ENCODE peak calls at places on chromosomes 12 and 14, in four cellular contexts. A is ACHN, K is Kasumi-1, R is neural crest cell. Y is an unnamed sample.

GRCh38 chr14:94337274-94337673 is 14.1 kb upstream of the SERPINA6 start:
- DNase-seq in A (peak; percentile 16), K (no peak), R (no peak), Y (no peak)

GRCh38 chr14:76891436-76891835 is 65.2 kb downstream of the LRRC74A start:
- DNase-seq in A (no peak), K (no peak), R (no peak), Y (no peak)

GRCh38 chr14:61598980-61599379 is 96.3 kb upstream of the HIF1A start:
- DNase-seq in A (no peak), K (no peak), R (no peak), Y (no peak)

GRCh38 chr14:35927727-35928126 is 101.6 kb downstream of the BRMS1L start:
- DNase-seq in A (no peak), K (no peak), R (no peak), Y (no peak)

GRCh38 chr14:70330596-70330995 is 28.9 kb downstream of the COX16 start:
- DNase-seq in A (no peak), K (no peak), R (no peak), Y (no peak)

GRCh38 chr12:91074068-91074819 is 16.4 kb upstream of the KERA start:
- DNase-seq in A (no peak), K (no peak), R (no peak), Y (no peak)

GRCh38 chr12:48300774-48301173 is 49.9 kb downstream of the ZNF641 start:
- DNase-seq in A (no peak), K (no peak), R (no peak), Y (no peak)

GRCh38 chr14:89630096-89630829 is 213.2 kb upstream of the FOXN3 start:
- DNase-seq in A (no peak), K (no peak), R (no peak), Y (no peak)

GRCh38 chr12:115710104-115710564 is 567.4 kb downstream of the MED13L start:
- DNase-seq in A (no peak), K (no peak), R (no peak), Y (no peak)

GRCh38 chr14:101635238-101636080 is 74.2 kb downstream of the DIO3 start:
- DNase-seq in A (no peak), K (no peak), R (no peak), Y (no peak)

GRCh38 chr14:65985976-65986375 is 500.2 kb upstream of the CCDC196 start:
- DNase-seq in A (no peak), K (no peak), R (no peak), Y (no peak)

GRCh38 chr12:65449400-65449799 is 170.9 kb downstream of the MSRB3 start:
- DNase-seq in A (no peak), K (peak; percentile 43), R (no peak), Y (no peak)

GRCh38 chr14:95597784-95598204 is 62.9 kb downstream of the GLRX5 start:
- DNase-seq in A (peak; percentile 22), K (no peak), R (peak; percentile 41), Y (peak; percentile 77)

GRCh38 chr14:69554500-69554899 is 20.2 kb downstream of the CCDC177 start:
- DNase-seq in A (no peak), K (no peak), R (no peak), Y (no peak)

GRCh38 chr14:55329999-55330710 is 58.9 kb downstream of the FBXO34 start:
- DNase-seq in A (no peak), K (no peak), R (no peak), Y (no peak)

GRCh38 chr14:85921241-85921640 is 391.3 kb downstream of the FLRT2 start:
- DNase-seq in A (no peak), K (no peak), R (no peak), Y (peak; percentile 7)